ENCODE peak calls at places on chromosomes 2 and 18, in eight cellular contexts. K, G, I, C, D, E, X and M are unnamed samples.

GRCh38 chr2:96088340-96089335 is 27.7 kb downstream of the ADRA2B start:
- DNase-seq in K (no peak), G (no peak), I (peak), C (no peak), D (no peak), E (no peak), X (no peak), M (no peak)

GRCh38 chr2:15943378-15943851 is 3.1 kb downstream of the MYCN start:
- DNase-seq in K (no peak), G (no peak), I (peak), C (peak), D (no peak), E (peak), X (no peak), M (no peak)

GRCh38 chr18:42780171-42780570 is 335.3 kb downstream of the RIT2 start:
- DNase-seq in K (no peak), G (no peak), I (no peak), C (no peak), D (no peak), E (no peak), X (no peak), M (no peak)

GRCh38 chr2:132415256-132416079 is 1.1 kb upstream of the GPR39 start:
- DNase-seq in K (no peak), G (no peak), I (no peak), C (no peak), D (peak), E (peak), X (no peak), M (no peak)

GRCh38 chr2:58425368-58425767 is 184.2 kb upstream of the FANCL start:
- DNase-seq in K (no peak), G (no peak), I (no peak), C (no peak), D (no peak), E (no peak), X (no peak), M (no peak)

GRCh38 chr2:64402876-64403275 is 51.1 kb upstream of the LGALSL start:
- DNase-seq in K (peak), G (no peak), I (no peak), C (no peak), D (peak), E (no peak), X (no peak), M (no peak)

GRCh38 chr2:206241767-206242166 is 32.7 kb upstream of the ZDBF2 start:
- DNase-seq in K (no peak), G (no peak), I (no peak), C (no peak), D (no peak), E (no peak), X (no peak), M (no peak)

GRCh38 chr18:159037-159652 is 788 bp downstream of the USP14 start:
- DNase-seq in K (no peak), G (no peak), I (peak), C (no peak), D (no peak), E (no peak), X (no peak), M (peak)

GRCh38 chr18:55647331-55647730 is 59.3 kb upstream of the TCF4 start:
- DNase-seq in K (no peak), G (no peak), I (no peak), C (no peak), D (no peak), E (no peak), X (no peak), M (no peak)

GRCh38 chr2:240912878-240913809 is 7.0 kb downstream of the CROCC2 start:
- DNase-seq in K (no peak), G (no peak), I (no peak), C (no peak), D (peak), E (no peak), X (no peak), M (no peak)

GRCh38 chr2:202877699-202878098 is 6.1 kb upstream of the ICA1L start:
- DNase-seq in K (no peak), G (no peak), I (no peak), C (no peak), D (no peak), E (no peak), X (no peak), M (no peak)

GRCh38 chr18:60892855-60893254 is 440.4 kb upstream of the CDH20 start:
- DNase-seq in K (peak), G (no peak), I (no peak), C (no peak), D (peak), E (no peak), X (no peak), M (no peak)

GRCh38 chr2:7666561-7667259 is 749.5 kb downstream of the RNF144A start:
- DNase-seq in K (no peak), G (no peak), I (no peak), C (peak), D (no peak), E (no peak), X (no peak), M (no peak)

GRCh38 chr2:234462218-234462992 is 34.5 kb downstream of the ARL4C start:
- DNase-seq in K (no peak), G (no peak), I (no peak), C (no peak), D (no peak), E (no peak), X (no peak), M (no peak)

GRCh38 chr18:48826271-48826670 is 124.5 kb downstream of the SMAD7 start:
- DNase-seq in K (no peak), G (no peak), I (no peak), C (no peak), D (no peak), E (no peak), X (no peak), M (no peak)

GRCh38 chr2:57448816-57449215 is 597.8 kb upstream of the VRK2 start:
- DNase-seq in K (no peak), G (no peak), I (no peak), C (no peak), D (no peak), E (no peak), X (no peak), M (no peak)

DNA sequence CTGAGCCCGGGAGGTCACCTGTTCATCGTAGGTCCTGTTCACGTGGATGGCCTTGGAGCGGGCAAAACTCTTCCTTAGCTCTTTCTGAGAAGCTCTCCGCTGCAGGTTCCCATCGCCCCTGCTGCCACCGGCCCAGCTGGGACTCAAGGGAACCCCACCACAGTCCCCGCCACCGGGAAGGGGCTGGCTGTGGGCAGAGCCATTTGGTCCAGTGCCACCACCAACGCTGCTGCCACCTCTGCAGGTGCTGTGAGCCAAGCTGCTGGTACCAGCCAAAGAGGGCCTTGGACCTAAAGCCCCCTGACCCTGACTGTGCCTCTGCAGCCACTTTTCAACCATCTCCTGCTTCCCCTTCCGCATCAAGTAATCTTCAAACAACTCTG is 586 bp downstream of the PDE11A start:
- DNase-seq in K (no peak), G (peak), I (no peak), C (no peak), D (no peak), E (no peak), X (no peak), M (no peak)
- H3K4me3 ChIP-seq in K (no peak), G (no peak), I (peak), C (peak), D (peak), E (no peak), X (no peak), M (peak)

DNA sequence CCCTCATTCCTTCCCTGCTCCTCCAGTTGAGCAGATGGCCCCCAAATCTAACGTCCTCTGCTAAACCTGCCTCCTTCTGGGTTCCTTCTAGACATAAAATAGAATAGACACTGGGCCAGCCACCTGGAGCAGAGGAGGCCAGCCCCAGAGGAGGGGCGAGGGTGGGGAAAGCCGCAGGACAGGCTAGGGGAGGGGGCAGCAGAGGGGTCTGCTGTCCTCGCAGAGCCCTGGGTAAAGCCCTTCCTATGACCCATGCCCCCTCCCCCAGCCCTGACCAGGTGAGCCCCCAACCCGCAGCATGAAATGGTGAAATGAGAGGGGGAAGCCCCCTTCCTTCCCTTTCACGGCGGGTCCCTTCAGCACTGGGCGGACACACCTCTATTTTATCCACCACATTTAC is 7.8 kb downstream of the MFSD2B start:
- DNase-seq in K (no peak), G (no peak), I (no peak), C (no peak), D (no peak), E (no peak), X (no peak), M (no peak)
- H3K4me3 ChIP-seq in K (no peak), G (no peak), I (no peak), C (no peak), D (no peak), E (no peak), X (no peak), M (no peak)

DNA sequence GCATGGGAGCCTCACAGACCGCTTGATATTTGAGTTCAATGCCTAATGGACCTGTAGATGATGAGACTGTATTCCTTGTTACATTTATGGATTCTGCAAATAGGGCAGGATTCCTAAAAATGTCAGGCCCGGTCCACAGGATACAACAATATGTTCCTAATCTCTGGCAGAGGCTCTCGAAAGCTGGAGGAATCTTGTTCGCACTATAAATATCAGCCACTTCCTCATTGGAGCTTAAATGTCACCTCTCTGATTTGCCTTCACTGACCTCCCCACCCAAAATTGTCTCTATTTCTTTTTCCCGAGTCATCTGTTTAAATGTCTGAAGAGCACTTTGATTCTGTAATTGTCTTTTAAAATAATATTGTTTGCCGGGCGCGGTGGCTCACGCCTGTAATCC is 12.0 kb upstream of the ACSL3 start:
- DNase-seq in K (no peak), G (no peak), I (no peak), C (no peak), D (no peak), E (no peak), X (no peak), M (no peak)
- H3K4me3 ChIP-seq in K (no peak), G (no peak), I (no peak), C (no peak), D (no peak), E (no peak), X (no peak), M (no peak)

GRCh38 chr2:187461294-187462261 is 13.5 kb upstream of the CALCRL start:
- DNase-seq in K (no peak), G (peak), I (peak), C (no peak), D (no peak), E (peak), X (no peak), M (no peak)
- H3K4me3 ChIP-seq in K (peak), G (peak), I (peak), C (no peak), D (no peak), E (peak), X (no peak), M (no peak)

DNA sequence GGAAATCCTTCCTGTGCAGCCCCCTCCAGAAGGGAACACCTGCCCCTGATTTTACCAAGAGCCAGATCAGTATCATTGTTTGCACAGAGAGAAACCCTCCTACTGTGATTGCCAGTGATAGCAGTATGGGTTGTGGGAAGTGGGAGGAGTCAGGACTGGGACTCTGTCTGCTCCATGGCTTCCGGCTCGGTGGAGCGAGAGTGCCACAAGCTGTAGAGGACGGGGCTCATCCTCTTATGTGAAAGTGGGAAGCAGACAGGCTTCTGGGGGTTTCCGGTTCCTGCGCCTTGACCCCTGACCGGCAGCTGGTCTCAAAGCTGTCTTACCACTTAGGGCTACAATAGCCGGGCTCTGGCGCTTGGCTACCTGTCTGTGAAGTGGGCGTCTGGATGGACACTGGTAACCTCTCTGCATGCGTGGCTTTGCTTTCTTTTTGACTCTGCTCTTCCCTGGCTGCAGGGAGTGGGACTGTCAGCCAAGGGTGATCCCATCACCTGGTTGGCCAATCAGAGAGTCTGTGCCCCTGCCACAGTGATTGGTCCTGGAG is 79.7 kb downstream of the BCL2L11 start:
- DNase-seq in K (no peak), G (no peak), I (peak), C (no peak), D (no peak), E (no peak), X (no peak), M (no peak)
- H3K4me3 ChIP-seq in K (no peak), G (no peak), I (no peak), C (no peak), D (no peak), E (no peak), X (no peak), M (no peak)